ENCODE peak calls at places on chromosomes 5 and 9, in four cellular contexts. P, H, X and O are unnamed samples.

GRCh38 chr5:120624021-120624563 is 160.0 kb downstream of the PRR16 start:
- DNase-seq in X (no peak), P (no peak), H (no peak), O (no peak)

GRCh38 chr9:131296452-131296851 is 6.9 kb downstream of the PLPP7 start:
- DNase-seq in X (no peak), P (no peak), H (no peak), O (peak; percentile 65)

GRCh38 chr9:79387091-79387490 is 184.7 kb upstream of the TLE4 start:
- DNase-seq in H (no peak), X (no peak), P (no peak), O (no peak)

GRCh38 chr5:94690778-94691177 is 72.3 kb downstream of the SLF1 start:
- DNase-seq in X (no peak), P (no peak), H (no peak), O (peak; percentile 61)

GRCh38 chr5:55104036-55104767 is 1.8 kb downstream of the GZMA start:
- DNase-seq in H (no peak), P (no peak), X (no peak), O (no peak)

GRCh38 chr5:150515446-150515845 is 7.5 kb downstream of the NDST1 start:
- DNase-seq in P (no peak), X (no peak), H (no peak), O (no peak)

GRCh38 chr5:91182763-91183162 is 200.4 kb downstream of the ARRDC3 start:
- DNase-seq in H (no peak), P (no peak), X (peak; percentile 75), O (peak; percentile 89)

GRCh38 chr5:7464182-7464581 is 68.2 kb downstream of the ADCY2 start:
- DNase-seq in H (no peak), X (no peak), P (no peak), O (no peak)

GRCh38 chr5:66440202-66440680 is 156.0 kb upstream of the MAST4 start:
- DNase-seq in H (no peak), P (no peak), X (no peak), O (no peak)

GRCh38 chr5:65209341-65209740 is 272.4 kb downstream of the ADAMTS6 start:
- DNase-seq in X (no peak), H (no peak), P (no peak), O (no peak)

GRCh38 chr9:121725008-121725795 is 73.8 kb downstream of the DAB2IP start:
- DNase-seq in X (peak; percentile 54), H (no peak), P (no peak), O (no peak)

GRCh38 chr5:180331647-180331950 is 21.5 kb downstream of the GFPT2 start:
- DNase-seq in H (no peak), P (no peak), X (no peak), O (no peak)

GRCh38 chr9:127904888-127905728 is 5.7 kb upstream of the ST6GALNAC6 start:
- DNase-seq in P (no peak), H (peak; percentile 70), X (no peak), O (no peak)

GRCh38 chr9:14433841-14434511 is 120.0 kb upstream of the NFIB start:
- DNase-seq in X (peak; percentile 92), P (peak; percentile 85), H (no peak), O (peak; percentile 82)

GRCh38 chr5:53438486-53439472 is 41.6 kb upstream of the FST start:
- DNase-seq in H (no peak), P (no peak), X (no peak), O (no peak)

GRCh38 chr5:123367739-123368138 is 55.5 kb downstream of the CEP120 start:
- DNase-seq in H (no peak), X (peak; percentile 25), P (peak; percentile 9), O (peak; percentile 33)

GRCh38 chr9:82949203-82949602 is 113.7 kb downstream of the RASEF start:
- DNase-seq in X (no peak), H (no peak), P (no peak), O (no peak)

GRCh38 chr5:116130471-116130870 is 45.6 kb downstream of the COMMD10 start:
- DNase-seq in P (no peak), X (no peak), H (no peak), O (no peak)

GRCh38 chr5:171629221-171630005 is 156.2 kb upstream of the SMIM23 start:
- DNase-seq in P (no peak), H (no peak), X (no peak), O (no peak)

GRCh38 chr9:15187589-15187988 is 119.4 kb downstream of the TTC39B start:
- DNase-seq in P (no peak), X (no peak), H (no peak), O (no peak)

GRCh38 chr5:150112211-150113046 is 26.1 kb upstream of the CSF1R start:
- DNase-seq in X (no peak), P (no peak), H (no peak), O (no peak)

GRCh38 chr5:141338538-141339306 is at the start of gene PCDHGA2:
- DNase-seq in H (no peak), P (no peak), X (no peak), O (no peak)

GRCh38 chr5:171120986-171121622 is 187.9 kb upstream of the TLX3 start:
- DNase-seq in X (no peak), H (no peak), P (no peak), O (no peak)

GRCh38 chr5:81778642-81779041 is 27.7 kb upstream of the SSBP2 start:
- DNase-seq in H (no peak), P (no peak), X (no peak), O (no peak)

GRCh38 chr9:98995059-98995665 is 51.5 kb downstream of the COL15A1 start:
- DNase-seq in P (no peak), X (peak; percentile 53), H (no peak), O (no peak)

GRCh38 chr9:78692871-78693270 is 395.9 kb downstream of the PSAT1 start:
- DNase-seq in H (no peak), X (no peak), P (no peak), O (no peak)

GRCh38 chr5:116176124-116176523 is 91.3 kb downstream of the COMMD10 start:
- DNase-seq in H (no peak), P (no peak), X (no peak), O (no peak)

GRCh38 chr5:135130526-135131215 is 96.6 kb upstream of the PITX1 start:
- DNase-seq in X (no peak), P (no peak), H (no peak), O (no peak)

GRCh38 chr5:169944922-169945675 is 35.2 kb downstream of the INSYN2B start:
- DNase-seq in H (no peak), P (no peak), X (no peak), O (no peak)